ENCODE peak calls at places on chromosomes 6 and 20, in five cellular contexts. R is uterus, V is prostate gland, W is gastrocnemius medialis, F is testis. Z is an unnamed sample.

GRCh38 chr6:149234051-149234962 is 83.2 kb upstream of the TAB2 start:
- DNase-seq in R (no peak), V (no peak), W (no peak), F (no peak), Z (no peak)

GRCh38 chr20:3238616-3239025 is 369 bp downstream of the SLC4A11 start:
- DNase-seq in R (no peak), V (peak), W (no peak), F (peak), Z (no peak)

GRCh38 chr6:158231551-158232444 is 63.6 kb downstream of the GTF2H5 start:
- DNase-seq in R (peak), V (peak), W (peak), F (peak), Z (peak)

GRCh38 chr6:23633986-23634385 is 492.0 kb upstream of the NRSN1 start:
- DNase-seq in R (no peak), V (no peak), W (no peak), F (no peak), Z (no peak)

GRCh38 chr20:32189691-32190607 is 17.6 kb downstream of the PLAGL2 start:
- DNase-seq in R (peak), V (peak), W (no peak), F (peak), Z (peak)

GRCh38 chr6:33840064-33840926 is 36.5 kb upstream of the MLN start:
- DNase-seq in R (no peak), V (no peak), W (peak), F (no peak), Z (no peak)

GRCh38 chr6:89956182-89956581 is 61.9 kb downstream of the GJA10 start:
- DNase-seq in R (no peak), V (no peak), W (no peak), F (no peak), Z (no peak)

GRCh38 chr6:112086744-112087135 is 542 bp downstream of the TUBE1 start:
- DNase-seq in R (no peak), V (no peak), W (no peak), F (no peak), Z (no peak)

GRCh38 chr6:105326216-105326615 is 76.7 kb downstream of the PREP start:
- DNase-seq in R (no peak), V (peak), W (peak), F (no peak), Z (no peak)

GRCh38 chr20:38156888-38157634 is 8.0 kb downstream of the TGM2 start:
- DNase-seq in R (peak), V (peak), W (peak), F (no peak), Z (peak)

GRCh38 chr20:63475209-63475608 is 2.8 kb upstream of the KCNQ2 start:
- DNase-seq in R (no peak), V (no peak), W (peak), F (no peak), Z (peak)

GRCh38 chr20:18796282-18796833 is 17.2 kb upstream of the SCP2D1 start:
- DNase-seq in R (no peak), V (no peak), W (no peak), F (no peak), Z (no peak)

GRCh38 chr6:143570147-143570853 is 58.8 kb upstream of the FUCA2 start:
- DNase-seq in R (no peak), V (no peak), W (no peak), F (no peak), Z (no peak)

GRCh38 chr6:152598858-152599537 is 38.2 kb downstream of the SYNE1 start:
- DNase-seq in R (no peak), V (no peak), W (no peak), F (peak), Z (peak)

GRCh38 chr6:4948781-4949450 is 54.9 kb downstream of the RPP40 start:
- DNase-seq in R (no peak), V (no peak), W (no peak), F (no peak), Z (no peak)

GRCh38 chr20:16801919-16802651 is 53.9 kb downstream of the OTOR start:
- DNase-seq in R (peak), V (peak), W (peak), F (peak), Z (no peak)

GRCh38 chr6:29708432-29709177 is 14.6 kb upstream of the HLA-F start:
- DNase-seq in R (no peak), V (no peak), W (no peak), F (no peak), Z (no peak)

GRCh38 chr6:130018830-130019795 is 732 bp downstream of the L3MBTL3 start:
- DNase-seq in R (peak), V (peak), W (no peak), F (peak), Z (peak)

GRCh38 chr6:111727798-111728197 is 122.1 kb upstream of the TRAF3IP2 start:
- DNase-seq in R (no peak), V (no peak), W (no peak), F (no peak), Z (no peak)

GRCh38 chr20:62052842-62053464 is 12.7 kb downstream of the TAF4 start:
- DNase-seq in R (no peak), V (no peak), W (no peak), F (peak), Z (no peak)

GRCh38 chr6:100116409-100117194 is 122.6 kb upstream of the MCHR2 start:
- DNase-seq in R (no peak), V (peak), W (no peak), F (peak), Z (no peak)

GRCh38 chr6:17281497-17282481 is 628 bp downstream of the RBM24 start:
- DNase-seq in R (peak), V (no peak), W (no peak), F (no peak), Z (peak)

GRCh38 chr6:160132776-160133338 is 11.2 kb downstream of the SLC22A1 start:
- DNase-seq in R (no peak), V (no peak), W (no peak), F (no peak), Z (no peak)

GRCh38 chr6:22322103-22322882 is 25.5 kb upstream of the PRL start:
- DNase-seq in R (no peak), V (no peak), W (no peak), F (no peak), Z (no peak)

GRCh38 chr20:48599106-48599747 is 228.6 kb downstream of the PREX1 start:
- DNase-seq in R (no peak), V (no peak), W (no peak), F (no peak), Z (no peak)

GRCh38 chr6:72049376-72049775 is 163.0 kb downstream of the RIMS1 start:
- DNase-seq in R (no peak), V (no peak), W (no peak), F (no peak), Z (no peak)

GRCh38 chr20:25623225-25623735 is 534 bp downstream of the NANP start:
- DNase-seq in R (peak), V (peak), W (peak), F (peak), Z (peak)

GRCh38 chr6:2244261-2245102 is 923 bp downstream of the GMDS start:
- DNase-seq in R (no peak), V (peak), W (peak), F (no peak), Z (no peak)

GRCh38 chr6:49423817-49424216 is 39.2 kb downstream of the MMUT start:
- DNase-seq in R (no peak), V (no peak), W (no peak), F (no peak), Z (no peak)

GRCh38 chr6:127608554-127609270 is 31.7 kb downstream of the C6orf58 start:
- DNase-seq in R (no peak), V (no peak), W (no peak), F (no peak), Z (no peak)

GRCh38 chr20:3314391-3314790 is 75.4 kb upstream of the SLC4A11 start:
- DNase-seq in R (no peak), V (no peak), W (no peak), F (no peak), Z (no peak)

GRCh38 chr20:36391456-36391855 is 85.3 kb downstream of the DLGAP4 start:
- DNase-seq in R (no peak), V (no peak), W (no peak), F (no peak), Z (no peak)

GRCh38 chr20:22245139-22245538 is 339.2 kb downstream of the FOXA2 start:
- DNase-seq in R (no peak), V (no peak), W (no peak), F (no peak), Z (no peak)
- TF ChIP-seq CTCF in R (no peak), V (no peak), W (no peak), F (no peak), Z (no peak)

DNA sequence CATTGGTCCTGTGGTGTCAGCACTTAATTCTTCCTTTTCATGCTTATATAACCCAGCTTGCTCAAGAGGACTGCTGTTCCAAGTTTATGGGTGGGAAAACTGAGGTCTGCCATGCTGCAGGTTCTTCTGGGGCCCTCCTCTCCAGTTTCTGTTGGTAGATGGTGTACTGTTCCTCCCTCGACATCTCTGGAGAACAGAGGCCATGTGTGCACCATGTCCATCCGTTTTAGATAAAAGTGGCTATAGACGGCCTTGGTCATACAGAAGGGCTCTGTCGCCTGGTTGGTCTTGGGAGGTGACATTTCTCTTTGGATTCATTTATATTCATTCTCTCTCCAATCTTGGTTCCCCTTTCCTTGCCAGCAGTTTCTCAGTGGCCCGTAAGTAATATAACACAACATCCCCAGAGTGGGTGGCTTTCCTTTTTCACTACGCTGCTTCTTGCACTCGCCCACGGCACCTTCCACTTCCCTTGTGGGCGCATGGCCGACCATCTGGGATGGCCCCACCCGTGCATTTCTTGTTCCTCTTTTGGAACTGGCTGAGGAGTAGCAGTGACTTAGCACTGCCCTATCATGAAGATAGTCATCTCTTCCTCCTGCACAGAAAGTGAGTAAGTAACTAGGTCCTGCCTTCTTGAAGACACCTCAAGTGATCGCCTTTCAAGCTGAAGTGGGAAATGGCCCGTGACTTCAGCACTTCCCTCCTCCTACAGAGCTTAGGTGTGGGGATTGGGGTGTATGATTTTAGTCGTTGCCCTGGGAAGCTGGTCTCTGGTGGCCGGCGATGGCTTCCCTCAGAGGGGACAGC is 94.2 kb downstream of the RREB1 start:
- DNase-seq in R (no peak), V (no peak), W (peak), F (peak), Z (peak)
- TF ChIP-seq POLR2A in R (no peak), V (no peak), W (no peak), F (no peak), Z (no peak)

GRCh38 chr6:28395918-28396317 is 3.6 kb downstream of the ZSCAN12 start:
- DNase-seq in R (no peak), V (no peak), W (no peak), F (no peak), Z (no peak)

GRCh38 chr6:28401172-28401571 is 1.6 kb upstream of the ZSCAN12 start:
- DNase-seq in R (no peak), V (no peak), W (no peak), F (no peak), Z (no peak)

GRCh38 chr6:28402197-28402596 is 2.6 kb upstream of the ZSCAN12 start:
- DNase-seq in R (no peak), V (no peak), W (no peak), F (no peak), Z (no peak)

GRCh38 chr6:28400122-28400451 is 540 bp upstream of the ZSCAN12 start:
- DNase-seq in R (no peak), V (no peak), W (no peak), F (no peak), Z (no peak)

GRCh38 chr6:28399370-28400121 is at the start of gene ZSCAN12:
- DNase-seq in R (peak), V (peak), W (peak), F (peak), Z (peak)
- TF ChIP-seq CTCF in R (peak), V (peak), W (peak), F (peak), Z (peak)

GRCh38 chr6:31356946-31357466 is at the start of gene HLA-B:
- DNase-seq in R (peak), V (peak), W (peak), F (peak), Z (peak)

GRCh38 chr6:31354788-31355539 is 2.0 kb downstream of the HLA-B start:
- DNase-seq in R (no peak), V (no peak), W (no peak), F (no peak), Z (no peak)

GRCh38 chr6:31356216-31356945 is 598 bp downstream of the HLA-B start:
- DNase-seq in R (peak), V (no peak), W (peak), F (peak), Z (peak)

GRCh38 chr6:31354248-31354647 is 2.7 kb downstream of the HLA-B start:
- DNase-seq in R (no peak), V (no peak), W (no peak), F (no peak), Z (no peak)

DNA sequence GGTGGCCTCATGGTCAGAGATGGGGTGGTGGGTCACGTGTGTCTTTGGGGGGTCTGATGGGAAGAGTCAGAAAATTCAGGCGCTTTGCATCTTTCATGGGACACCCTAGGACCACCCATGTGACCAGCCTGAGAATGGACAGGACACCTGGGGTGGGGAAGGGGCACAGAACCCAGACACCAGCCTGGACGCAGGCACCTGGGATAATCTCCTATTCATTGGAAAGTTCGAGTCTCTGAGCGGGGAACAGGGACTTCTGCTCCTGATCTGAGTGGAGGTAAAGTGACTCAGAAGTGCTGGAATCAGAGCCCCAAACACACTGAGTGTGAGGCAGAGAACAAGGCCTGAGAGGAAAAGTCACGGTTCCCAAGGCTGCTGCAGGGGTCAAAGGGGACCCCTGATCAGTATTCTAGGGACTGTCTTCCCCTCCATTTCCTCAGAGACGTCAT is 1.4 kb downstream of the HLA-B start:
- DNase-seq in R (no peak), V (no peak), W (no peak), F (no peak), Z (no peak)
- TF ChIP-seq POLR2A in R (no peak), V (no peak), W (no peak), F (no peak), Z (no peak)

Z was measured in heart left ventricle.